ENCODE peak calls at places on chromosomes 1 and 21, in seven cellular contexts. W, V, I, M, E, C and J are unnamed samples.

GRCh38 chr1:76330993-76331603 is 256.6 kb downstream of the ST6GALNAC3 start:
- DNase-seq in W (peak; percentile 20), V (peak; percentile 65), I (peak; percentile 15), M (peak; percentile 37), E (peak; percentile 52), C (peak; percentile 79), J (peak; percentile 59)

GRCh38 chr1:205774277-205775014 is 836 bp downstream of the RAB29 start:
- DNase-seq in W (no peak), V (no peak), I (no peak), M (peak; percentile 22), E (no peak), C (peak; percentile 38), J (no peak)

GRCh38 chr1:197976368-197976767 is 59.2 kb downstream of the LHX9 start:
- DNase-seq in W (no peak), V (no peak), I (no peak), M (no peak), E (no peak), C (no peak), J (no peak)

GRCh38 chr1:161131721-161132409 is 602 bp downstream of the DEDD start:
- DNase-seq in W (no peak), V (no peak), I (no peak), M (peak; percentile 13), E (no peak), C (peak; percentile 59), J (no peak)

GRCh38 chr1:205323794-205324193 is 2.2 kb upstream of the NUAK2 start:
- DNase-seq in W (no peak), V (no peak), I (no peak), M (no peak), E (no peak), C (no peak), J (no peak)

GRCh38 chr1:114509596-114510234 is 1.3 kb downstream of the TRIM33 start:
- DNase-seq in W (no peak), V (no peak), I (no peak), M (no peak), E (no peak), C (peak; percentile 35), J (no peak)

GRCh38 chr21:36055551-36055950 is 4.8 kb downstream of the SETD4 start:
- DNase-seq in W (no peak), V (no peak), I (no peak), M (no peak), E (no peak), C (no peak), J (no peak)

GRCh38 chr21:25513810-25514209 is 93.5 kb downstream of the MRPL39 start:
- DNase-seq in W (no peak), V (no peak), I (no peak), M (no peak), E (no peak), C (no peak), J (no peak)

GRCh38 chr21:37220433-37220980 is 46.6 kb downstream of the VPS26C start:
- DNase-seq in W (no peak), V (peak; percentile 52), I (no peak), M (no peak), E (peak; percentile 63), C (peak; percentile 69), J (peak; percentile 50)